ENCODE peak calls at places on chromosomes 2 and 18, in four cellular contexts. L is cardiac fibroblast, A is A549, E is kidney epithelial cell. S is an unnamed sample.

GRCh38 chr2:144503221-144503620 is 16.7 kb downstream of the ZEB2 start:
- DNase-seq in L (no peak), A (no peak), E (no peak), S (no peak)

GRCh38 chr2:172655091-172655837 is 80.4 kb upstream of the RAPGEF4 start:
- DNase-seq in L (no peak), A (no peak), E (peak), S (peak)

GRCh38 chr2:26516246-26516645 is 38.3 kb upstream of the OTOF start:
- DNase-seq in L (no peak), A (no peak), E (no peak), S (no peak)

GRCh38 chr2:11863513-11864328 is 117.3 kb downstream of the LPIN1 start:
- DNase-seq in L (peak), A (peak), E (peak), S (peak)

GRCh38 chr2:120764434-120764833 is 28.8 kb downstream of the GLI2 start:
- DNase-seq in L (no peak), A (no peak), E (no peak), S (no peak)

GRCh38 chr18:40250218-40250617 is 1704.8 kb upstream of the PIK3C3 start:
- DNase-seq in L (no peak), A (no peak), E (no peak), S (no peak)

GRCh38 chr2:133040175-133040574 is 370.2 kb upstream of the LYPD1 start:
- DNase-seq in L (no peak), A (no peak), E (no peak), S (no peak)

GRCh38 chr2:128442891-128443302 is 124.2 kb upstream of the HS6ST1 start:
- DNase-seq in L (peak), A (no peak), E (no peak), S (no peak)

GRCh38 chr2:172643142-172643541 is 87.3 kb downstream of the PDK1 start:
- DNase-seq in L (no peak), A (no peak), E (no peak), S (no peak)

GRCh38 chr2:176132397-176133086 is 3.0 kb downstream of the HOXD8 start:
- DNase-seq in L (no peak), A (no peak), E (no peak), S (no peak)

GRCh38 chr2:176134045-176134444 is 4.5 kb downstream of the HOXD8 start:
- DNase-seq in L (no peak), A (no peak), E (no peak), S (no peak)

GRCh38 chr2:176134978-176135575 is 5.6 kb downstream of the HOXD8 start:
- DNase-seq in L (no peak), A (no peak), E (no peak), S (no peak)

GRCh38 chr2:176131617-176132396 is 2.3 kb downstream of the HOXD8 start:
- DNase-seq in L (no peak), A (no peak), E (no peak), S (no peak)

GRCh38 chr2:176133366-176133765 is 3.9 kb downstream of the HOXD8 start:
- DNase-seq in L (no peak), A (no peak), E (no peak), S (no peak)
- H3K4me3 ChIP-seq in L (no peak), A (no peak), E (no peak), S (peak)

GRCh38 chr2:238573065-238573778 is 146.5 kb downstream of the ASB1 start:
- DNase-seq in L (no peak), A (peak), E (no peak), S (no peak)
- TF ChIP-seq CTCF in L (peak), A (peak), E (peak), S (peak)

GRCh38 chr18:59787998-59788875 is 91.0 kb upstream of the CCBE1 start:
- DNase-seq in L (peak), A (peak), E (peak), S (no peak)
- H3K4me3 ChIP-seq in L (no peak), A (no peak), E (no peak), S (no peak)

GRCh38 chr2:88885275-88885674 is 193.8 kb downstream of the RPIA start:
- DNase-seq in L (no peak), A (no peak), E (no peak), S (no peak)

GRCh38 chr2:88875749-88876148 is 184.3 kb downstream of the RPIA start:
- DNase-seq in L (no peak), A (no peak), E (no peak), S (no peak)

GRCh38 chr2:88885679-88886402 is 194.4 kb downstream of the RPIA start:
- DNase-seq in L (no peak), A (no peak), E (no peak), S (no peak)

GRCh38 chr2:88880441-88880953 is 189.0 kb downstream of the RPIA start:
- DNase-seq in L (peak), A (peak), E (no peak), S (peak)
- TF ChIP-seq CTCF in L (peak), A (peak), E (peak), S (peak)

GRCh38 chr18:2963048-2963447 is 49.9 kb downstream of the LPIN2 start:
- DNase-seq in L (no peak), A (no peak), E (no peak), S (no peak)
- H3K4me3 ChIP-seq in L (no peak), A (no peak), E (no peak), S (no peak)

GRCh38 chr2:233643128-233643527 is 6.9 kb downstream of the UGT1A10 start:
- DNase-seq in L (peak), A (no peak), E (no peak), S (no peak)
- TF ChIP-seq CTCF in L (peak), A (no peak), E (no peak), S (peak)

GRCh38 chr18:68445131-68445530 is 269.8 kb downstream of the TMX3 start:
- DNase-seq in L (no peak), A (no peak), E (no peak), S (no peak)
- H3K4me3 ChIP-seq in L (no peak), A (no peak), E (no peak), S (no peak)

GRCh38 chr2:156333274-156333950 is 891 bp upstream of the NR4A2 start:
- DNase-seq in L (no peak), A (no peak), E (no peak), S (no peak)

GRCh38 chr2:156333951-156334495 is 1.5 kb upstream of the NR4A2 start:
- DNase-seq in L (no peak), A (no peak), E (no peak), S (no peak)

GRCh38 chr2:156332452-156333273 is at the start of gene NR4A2:
- DNase-seq in L (peak), A (peak), E (no peak), S (no peak)

GRCh38 chr2:156331572-156332451 is 709 bp downstream of the NR4A2 start:
- DNase-seq in L (peak), A (peak), E (no peak), S (no peak)

GRCh38 chr2:156334496-156335478 is 2.3 kb upstream of the NR4A2 start:
- DNase-seq in L (peak), A (peak), E (no peak), S (no peak)
- TF ChIP-seq CTCF in L (peak), A (no peak), E (no peak), S (peak)

S was measured in epithelial cell of proximal tubule.